ENCODE peak calls at places on chromosomes 12 and 14, in seven cellular contexts. Y is pancreas, K is activated T-helper 1 cell treated with Interleukin-2 at 50 U/mL for 16 hours, S is pulmonary artery endothelial cell, J is prostate gland, E is endothelial cell, B is DMS 273 treated with DMSO at 0.1 percent for 48 hours. C is an unnamed sample.

GRCh38 chr14:93723001-93723400 is 65.3 kb downstream of the PRIMA1 start:
- DNase-seq in Y (no peak), K (no peak), S (no peak), J (no peak), E (no peak), B (no peak), C (no peak)

GRCh38 chr12:25594376-25594775 is 41.3 kb upstream of the LMNTD1 start:
- DNase-seq in Y (no peak), K (no peak), S (no peak), J (no peak), E (no peak), B (no peak), C (no peak)

GRCh38 chr14:59359451-59360124 is 105.6 kb downstream of the GPR135 start:
- DNase-seq in Y (no peak), K (no peak), S (no peak), J (no peak), E (no peak), B (peak), C (no peak)

GRCh38 chr12:30796508-30796780 is 41.7 kb upstream of the CAPRIN2 start:
- DNase-seq in Y (peak), K (no peak), S (no peak), J (no peak), E (no peak), B (no peak), C (no peak)

GRCh38 chr14:29810064-29810463 is 117.6 kb downstream of the PRKD1 start:
- DNase-seq in Y (no peak), K (no peak), S (no peak), J (no peak), E (no peak), B (no peak), C (no peak)

GRCh38 chr14:52458721-52459085 is 93.6 kb downstream of the TXNDC16 start:
- DNase-seq in Y (no peak), K (no peak), S (no peak), J (no peak), E (no peak), B (no peak), C (no peak)

GRCh38 chr12:24596768-24597388 is 352.0 kb downstream of the BCAT1 start:
- DNase-seq in Y (no peak), K (no peak), S (no peak), J (no peak), E (no peak), B (no peak), C (no peak)

GRCh38 chr12:96108321-96108720 is 72.9 kb upstream of the LTA4H start:
- DNase-seq in Y (no peak), K (peak), S (peak), J (no peak), E (peak), B (no peak), C (peak)

GRCh38 chr14:68662395-68662794 is 130.5 kb downstream of the ZFP36L1 start:
- DNase-seq in Y (no peak), K (no peak), S (no peak), J (no peak), E (no peak), B (no peak), C (no peak)

GRCh38 chr14:93986972-93987371 is 10.1 kb upstream of the CCDC197 start:
- DNase-seq in Y (no peak), K (no peak), S (no peak), J (no peak), E (no peak), B (no peak), C (no peak)

GRCh38 chr14:95440951-95441350 is 75.5 kb downstream of the SYNE3 start:
- DNase-seq in Y (no peak), K (no peak), S (no peak), J (no peak), E (no peak), B (no peak), C (no peak)

GRCh38 chr12:26278266-26278665 is 82.9 kb downstream of the SSPN start:
- DNase-seq in Y (no peak), K (no peak), S (no peak), J (no peak), E (no peak), B (no peak), C (no peak)

GRCh38 chr12:51923506-51924365 is 16.4 kb downstream of the ACVRL1 start:
- DNase-seq in Y (peak), K (peak), S (no peak), J (no peak), E (peak), B (no peak), C (peak)

GRCh38 chr14:57268161-57269067 is at the start of the genes AP5M1 and EXOC5:
- DNase-seq in Y (peak), K (peak), S (peak), J (peak), E (peak), B (peak), C (peak)

GRCh38 chr12:66438601-66439000 is 136.3 kb downstream of the HELB start:
- DNase-seq in Y (no peak), K (no peak), S (no peak), J (no peak), E (no peak), B (no peak), C (no peak)

GRCh38 chr12:49236423-49236822 is 28.5 kb upstream of the TUBA1C start:
- DNase-seq in Y (no peak), K (no peak), S (no peak), J (no peak), E (no peak), B (no peak), C (no peak)

GRCh38 chr12:2125651-2126050 is 72.9 kb downstream of the CACNA1C start:
- DNase-seq in Y (no peak), K (no peak), S (no peak), J (no peak), E (no peak), B (no peak), C (no peak)

GRCh38 chr12:131941987-131942341 is 7.8 kb upstream of the EP400 start:
- DNase-seq in Y (peak), K (no peak), S (no peak), J (no peak), E (no peak), B (no peak), C (peak)

GRCh38 chr14:47040490-47040889 is 388.9 kb upstream of the RPL10L start:
- DNase-seq in Y (no peak), K (no peak), S (no peak), J (no peak), E (peak), B (no peak), C (no peak)

GRCh38 chr12:46214668-46215429 is 54.0 kb downstream of the SLC38A1 start:
- DNase-seq in Y (no peak), K (peak), S (no peak), J (no peak), E (no peak), B (no peak), C (peak)

GRCh38 chr12:41706376-41706775 is 438.3 kb downstream of the GXYLT1 start:
- DNase-seq in Y (no peak), K (no peak), S (no peak), J (no peak), E (no peak), B (no peak), C (no peak)

GRCh38 chr12:107329569-107330324 is 236.4 kb upstream of the CRY1 start:
- DNase-seq in Y (no peak), K (no peak), S (no peak), J (no peak), E (no peak), B (no peak), C (no peak)

GRCh38 chr14:102873546-102874061 is 48.9 kb upstream of the AMN start:
- DNase-seq in Y (no peak), K (no peak), S (no peak), J (no peak), E (no peak), B (no peak), C (no peak)

GRCh38 chr14:52363969-52364368 is 49.9 kb downstream of the PTGER2 start:
- DNase-seq in Y (no peak), K (no peak), S (no peak), J (no peak), E (no peak), B (no peak), C (no peak)

GRCh38 chr14:95500772-95501401 is 15.6 kb downstream of the SYNE3 start:
- DNase-seq in Y (no peak), K (no peak), S (no peak), J (no peak), E (no peak), B (no peak), C (no peak)

GRCh38 chr12:3905664-3906063 is 32.5 kb upstream of the PARP11 start:
- DNase-seq in Y (no peak), K (no peak), S (no peak), J (no peak), E (no peak), B (no peak), C (no peak)

GRCh38 chr14:101033006-101033405 is 129.5 kb upstream of the RTL1 start:
- DNase-seq in Y (peak), K (no peak), S (no peak), J (no peak), E (no peak), B (no peak), C (peak)